ENCODE peak calls at places on chromosomes 16 and 17, in seven cellular contexts. One of them, this sample, is unnamed.

GRCh38 chr17:60535382-60536279 is 9.6 kb upstream of the APPBP2 start:
- DNase-seq in progenitor cell of endocrine pancreas: no peak
- DNase-seq in CD8-positive, alpha-beta T cell: no peak
- DNase-seq in AG09319: peak; percentile 62
- DNase-seq in fibroblast of mammary gland: peak; percentile 86
- DNase-seq in fibroblast of the aortic adventitia: peak; percentile 46
- DNase-seq in lung: no peak
- DNase-seq in this sample: no peak

GRCh38 chr17:34452769-34453168 is 89.7 kb upstream of the CCL1 start:
- DNase-seq in progenitor cell of endocrine pancreas: no peak
- DNase-seq in CD8-positive, alpha-beta T cell: no peak
- DNase-seq in AG09319: no peak
- DNase-seq in fibroblast of mammary gland: no peak
- DNase-seq in fibroblast of the aortic adventitia: peak; percentile 40
- DNase-seq in lung: no peak
- DNase-seq in this sample: no peak

GRCh38 chr17:6568186-6568758 is 11.9 kb upstream of the PITPNM3 start:
- DNase-seq in progenitor cell of endocrine pancreas: no peak
- DNase-seq in CD8-positive, alpha-beta T cell: no peak
- DNase-seq in AG09319: no peak
- DNase-seq in fibroblast of mammary gland: no peak
- DNase-seq in fibroblast of the aortic adventitia: no peak
- DNase-seq in lung: no peak
- DNase-seq in this sample: no peak

GRCh38 chr17:38658741-38659345 is 15.9 kb downstream of the EPOP start:
- DNase-seq in progenitor cell of endocrine pancreas: no peak
- DNase-seq in CD8-positive, alpha-beta T cell: no peak
- DNase-seq in AG09319: no peak
- DNase-seq in fibroblast of mammary gland: no peak
- DNase-seq in fibroblast of the aortic adventitia: no peak
- DNase-seq in lung: no peak
- DNase-seq in this sample: no peak

GRCh38 chr16:88541109-88541508 is 29.1 kb upstream of the ZC3H18 start:
- DNase-seq in progenitor cell of endocrine pancreas: no peak
- DNase-seq in CD8-positive, alpha-beta T cell: no peak
- DNase-seq in AG09319: no peak
- DNase-seq in fibroblast of mammary gland: no peak
- DNase-seq in fibroblast of the aortic adventitia: no peak
- DNase-seq in lung: no peak
- DNase-seq in this sample: no peak

GRCh38 chr17:82082456-82082855 is 15.6 kb downstream of the FASN start:
- DNase-seq in progenitor cell of endocrine pancreas: no peak
- DNase-seq in CD8-positive, alpha-beta T cell: no peak
- DNase-seq in AG09319: no peak
- DNase-seq in fibroblast of mammary gland: no peak
- DNase-seq in fibroblast of the aortic adventitia: no peak
- DNase-seq in lung: no peak
- DNase-seq in this sample: no peak

GRCh38 chr16:85602402-85602801 is 10.7 kb upstream of the GSE1 start:
- DNase-seq in progenitor cell of endocrine pancreas: no peak
- DNase-seq in CD8-positive, alpha-beta T cell: no peak
- DNase-seq in AG09319: no peak
- DNase-seq in fibroblast of mammary gland: no peak
- DNase-seq in fibroblast of the aortic adventitia: no peak
- DNase-seq in lung: no peak
- DNase-seq in this sample: no peak

GRCh38 chr17:21245703-21246102 is 7.5 kb downstream of the NATD1 start:
- DNase-seq in progenitor cell of endocrine pancreas: no peak
- DNase-seq in CD8-positive, alpha-beta T cell: no peak
- DNase-seq in AG09319: no peak
- DNase-seq in fibroblast of mammary gland: no peak
- DNase-seq in fibroblast of the aortic adventitia: no peak
- DNase-seq in lung: no peak
- DNase-seq in this sample: no peak

GRCh38 chr17:6752068-6752909 is 3.6 kb upstream of the XAF1 start:
- DNase-seq in progenitor cell of endocrine pancreas: no peak
- DNase-seq in CD8-positive, alpha-beta T cell: no peak
- DNase-seq in AG09319: peak; percentile 98
- DNase-seq in fibroblast of mammary gland: peak; percentile 100
- DNase-seq in fibroblast of the aortic adventitia: peak; percentile 100
- DNase-seq in lung: peak; percentile 42
- DNase-seq in this sample: no peak

GRCh38 chr16:16857603-16858283 is 478.8 kb downstream of the NPIPA7 start:
- DNase-seq in progenitor cell of endocrine pancreas: no peak
- DNase-seq in CD8-positive, alpha-beta T cell: no peak
- DNase-seq in AG09319: no peak
- DNase-seq in fibroblast of mammary gland: no peak
- DNase-seq in fibroblast of the aortic adventitia: no peak
- DNase-seq in lung: no peak
- DNase-seq in this sample: no peak

DNA sequence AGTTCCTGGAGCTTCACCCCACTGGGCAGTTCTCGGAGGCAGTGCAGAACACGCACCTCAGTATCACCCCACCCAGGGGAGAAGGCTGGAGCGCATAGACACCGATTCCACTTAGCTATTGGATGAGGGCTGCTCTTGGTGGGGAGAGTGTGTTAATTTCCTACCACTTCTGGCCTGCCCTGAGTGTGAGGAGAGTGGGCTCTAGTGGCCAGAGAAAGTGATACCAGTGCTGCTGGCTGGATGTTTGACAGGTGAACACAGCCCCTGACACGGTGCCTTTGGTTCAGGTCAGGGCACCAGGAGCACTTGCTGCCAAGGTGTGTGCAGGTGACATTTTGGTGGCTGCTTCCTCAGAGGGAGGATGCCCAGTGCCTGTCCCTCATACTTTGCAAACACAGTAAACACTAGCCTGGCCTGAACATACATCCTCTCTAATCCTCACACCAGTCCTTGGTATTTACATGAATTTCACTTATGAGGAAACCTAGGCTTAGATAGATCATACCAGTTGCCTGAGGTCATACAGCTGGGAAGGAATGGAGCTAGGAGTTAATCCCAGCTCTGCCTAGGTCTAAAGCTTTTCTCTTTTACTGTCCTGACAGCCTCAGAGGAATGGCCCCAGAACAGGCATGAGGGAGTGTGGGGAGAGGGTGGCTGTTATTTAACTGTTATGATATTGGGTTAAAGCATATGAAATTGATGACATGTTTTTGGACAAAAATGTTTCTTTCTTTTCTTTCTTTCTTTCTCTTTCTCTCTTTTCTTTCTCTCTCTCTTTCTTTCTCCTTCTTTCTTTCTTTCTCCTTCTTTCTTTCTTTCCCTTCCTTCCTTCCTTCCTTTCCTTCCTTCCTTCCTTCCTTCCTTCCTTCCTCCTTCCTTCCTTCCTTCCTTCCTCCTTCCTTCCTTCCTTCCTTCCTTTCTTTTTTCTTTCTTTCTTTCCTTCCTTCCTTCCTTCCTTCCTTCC is 21.0 kb upstream of the ITGAX start:
- DNase-seq in progenitor cell of endocrine pancreas: no peak
- DNase-seq in CD8-positive, alpha-beta T cell: peak; percentile 27
- DNase-seq in AG09319: no peak
- DNase-seq in fibroblast of mammary gland: no peak
- DNase-seq in fibroblast of the aortic adventitia: peak; percentile 9
- DNase-seq in lung: no peak
- DNase-seq in this sample: peak; percentile 53
- TF ChIP-seq CTCF in progenitor cell of endocrine pancreas: peak; percentile 51
- TF ChIP-seq CTCF in CD8-positive, alpha-beta T cell: peak; percentile 12
- TF ChIP-seq CTCF in AG09319: no peak
- TF ChIP-seq CTCF in fibroblast of mammary gland: peak; percentile 17
- TF ChIP-seq CTCF in fibroblast of the aortic adventitia: peak; percentile 26
- TF ChIP-seq CTCF in lung: no peak
- TF ChIP-seq CTCF in this sample: peak; percentile 70

GRCh38 chr16:63292036-63292435 is 1255.8 kb upstream of the CDH8 start:
- DNase-seq in progenitor cell of endocrine pancreas: no peak
- DNase-seq in CD8-positive, alpha-beta T cell: no peak
- DNase-seq in AG09319: no peak
- DNase-seq in fibroblast of mammary gland: no peak
- DNase-seq in fibroblast of the aortic adventitia: no peak
- DNase-seq in lung: no peak
- DNase-seq in this sample: no peak

GRCh38 chr16:63287411-63287810 is 1251.2 kb upstream of the CDH8 start:
- DNase-seq in progenitor cell of endocrine pancreas: no peak
- DNase-seq in CD8-positive, alpha-beta T cell: no peak
- DNase-seq in AG09319: no peak
- DNase-seq in fibroblast of mammary gland: no peak
- DNase-seq in fibroblast of the aortic adventitia: no peak
- DNase-seq in lung: no peak
- DNase-seq in this sample: no peak

DNA sequence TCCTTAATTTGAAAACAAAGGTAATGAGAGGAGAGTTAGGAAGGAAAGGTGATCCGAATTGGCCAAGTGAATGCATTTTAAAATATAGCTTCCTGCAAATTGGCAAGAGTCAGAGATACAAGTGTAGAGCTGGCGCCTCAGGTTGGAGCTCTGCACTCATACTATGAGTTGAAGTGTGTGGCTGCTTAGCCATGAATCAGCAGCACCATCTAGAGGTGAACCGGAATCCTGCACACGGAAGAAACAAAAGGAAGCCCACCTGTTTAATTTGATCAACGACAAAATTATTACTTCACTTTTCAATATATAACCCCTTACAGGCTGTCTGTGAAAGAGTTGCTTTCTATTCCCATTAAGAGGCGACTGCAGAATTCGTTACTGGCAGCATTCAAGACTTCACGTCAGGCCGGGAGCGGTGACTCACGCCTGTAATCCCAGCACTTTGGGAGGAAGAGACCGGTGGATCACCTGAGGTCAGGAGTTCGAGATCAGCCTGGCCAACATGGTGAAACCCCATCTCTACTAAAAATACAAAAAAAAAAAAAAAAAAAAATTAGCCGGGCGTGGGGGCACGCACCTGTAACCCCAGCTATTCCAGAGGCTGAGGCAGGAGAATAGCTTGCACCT is 1253.7 kb upstream of the CDH8 start:
- DNase-seq in progenitor cell of endocrine pancreas: peak; percentile 32
- DNase-seq in CD8-positive, alpha-beta T cell: no peak
- DNase-seq in AG09319: no peak
- DNase-seq in fibroblast of mammary gland: peak; percentile 5
- DNase-seq in fibroblast of the aortic adventitia: no peak
- DNase-seq in lung: no peak
- DNase-seq in this sample: peak; percentile 19
- TF ChIP-seq CTCF in progenitor cell of endocrine pancreas: peak; percentile 96
- TF ChIP-seq CTCF in CD8-positive, alpha-beta T cell: no peak
- TF ChIP-seq CTCF in AG09319: peak; percentile 32
- TF ChIP-seq CTCF in fibroblast of mammary gland: peak; percentile 45
- TF ChIP-seq CTCF in fibroblast of the aortic adventitia: no peak
- TF ChIP-seq CTCF in lung: peak; percentile 16
- TF ChIP-seq CTCF in this sample: peak; percentile 75

DNA sequence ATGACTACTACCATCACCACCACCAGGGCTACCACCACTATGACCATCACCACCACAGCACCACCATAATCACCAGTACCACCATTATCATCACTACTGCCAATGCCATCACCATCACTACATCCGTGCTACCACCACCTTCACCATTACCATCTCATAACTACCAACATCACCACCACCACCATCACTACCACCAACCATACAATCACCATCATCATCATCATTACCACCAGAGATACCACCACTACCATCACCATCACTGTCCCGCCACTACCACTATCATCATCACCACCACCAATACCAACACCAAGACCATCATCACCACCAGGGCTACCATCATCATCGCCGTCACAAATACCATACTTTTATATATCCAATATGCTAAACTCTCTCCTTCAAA is 369.6 kb upstream of the DYNLRB2 start:
- DNase-seq in progenitor cell of endocrine pancreas: no peak
- DNase-seq in CD8-positive, alpha-beta T cell: no peak
- DNase-seq in AG09319: no peak
- DNase-seq in fibroblast of mammary gland: no peak
- DNase-seq in fibroblast of the aortic adventitia: no peak
- DNase-seq in lung: no peak
- DNase-seq in this sample: no peak
- TF ChIP-seq CTCF in progenitor cell of endocrine pancreas: no peak
- TF ChIP-seq CTCF in CD8-positive, alpha-beta T cell: no peak
- TF ChIP-seq CTCF in AG09319: no peak
- TF ChIP-seq CTCF in fibroblast of mammary gland: no peak
- TF ChIP-seq CTCF in fibroblast of the aortic adventitia: no peak
- TF ChIP-seq CTCF in lung: no peak
- TF ChIP-seq CTCF in this sample: no peak

GRCh38 chr17:74697477-74697876 is 15.2 kb downstream of the CD300LF start:
- DNase-seq in progenitor cell of endocrine pancreas: no peak
- DNase-seq in CD8-positive, alpha-beta T cell: no peak
- DNase-seq in AG09319: no peak
- DNase-seq in fibroblast of mammary gland: no peak
- DNase-seq in fibroblast of the aortic adventitia: no peak
- DNase-seq in lung: no peak
- DNase-seq in this sample: peak; percentile 54
- TF ChIP-seq CTCF in progenitor cell of endocrine pancreas: no peak
- TF ChIP-seq CTCF in CD8-positive, alpha-beta T cell: no peak
- TF ChIP-seq CTCF in AG09319: no peak
- TF ChIP-seq CTCF in fibroblast of mammary gland: no peak
- TF ChIP-seq CTCF in fibroblast of the aortic adventitia: no peak
- TF ChIP-seq CTCF in lung: no peak
- TF ChIP-seq CTCF in this sample: no peak

DNA sequence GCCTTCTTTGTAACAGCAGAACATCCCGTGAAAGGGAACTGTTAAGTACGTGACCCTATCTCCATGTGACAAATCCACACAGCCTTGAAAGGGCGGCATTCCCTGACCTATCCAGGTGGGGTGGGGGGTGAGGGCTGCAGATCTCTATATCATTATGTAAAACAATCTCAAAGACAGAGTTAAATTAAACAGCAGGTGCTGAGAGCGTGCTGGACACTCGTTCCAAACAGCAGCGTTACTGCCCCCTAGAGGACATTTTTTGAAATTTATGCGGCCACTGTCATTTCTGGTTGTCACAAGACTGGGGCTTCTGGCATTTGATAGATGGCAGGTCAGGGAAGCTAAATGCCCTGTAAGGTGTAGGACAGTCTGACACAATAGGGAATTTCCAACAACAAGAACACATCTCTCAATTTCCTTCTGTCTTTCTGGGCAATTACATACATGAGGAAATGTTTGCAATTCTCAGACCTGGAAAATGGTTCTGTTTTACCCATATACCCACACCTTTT is 6.7 kb upstream of the SLC25A39 start:
- DNase-seq in progenitor cell of endocrine pancreas: peak; percentile 60
- DNase-seq in CD8-positive, alpha-beta T cell: peak; percentile 77
- DNase-seq in AG09319: no peak
- DNase-seq in fibroblast of mammary gland: peak; percentile 73
- DNase-seq in fibroblast of the aortic adventitia: peak; percentile 76
- DNase-seq in lung: peak; percentile 83
- DNase-seq in this sample: peak; percentile 77
- TF ChIP-seq CTCF in progenitor cell of endocrine pancreas: peak; percentile 85
- TF ChIP-seq CTCF in CD8-positive, alpha-beta T cell: peak; percentile 89
- TF ChIP-seq CTCF in AG09319: peak; percentile 67
- TF ChIP-seq CTCF in fibroblast of mammary gland: peak; percentile 70
- TF ChIP-seq CTCF in fibroblast of the aortic adventitia: peak; percentile 76
- TF ChIP-seq CTCF in lung: peak; percentile 71
- TF ChIP-seq CTCF in this sample: peak; percentile 70

This sample was measured in GM13977.